ENCODE peak calls at places on chromosomes 1 and 21, in four cellular contexts. J is left ventricle myocardium inferior, W is RWPE1, D is body of pancreas. Q is an unnamed sample.

GRCh38 chr1:17176306-17177061 is 28.4 kb upstream of the PADI1 start:
- DNase-seq in D (no peak), J (no peak), W (no peak), Q (no peak)

GRCh38 chr1:229273507-229274232 is 2.8 kb downstream of the RAB4A start:
- DNase-seq in J (no peak), D (peak), W (no peak), Q (no peak)

GRCh38 chr1:15932612-15933011 is 43.3 kb downstream of the ZBTB17 start:
- DNase-seq in W (no peak), D (no peak), J (no peak), Q (no peak)

GRCh38 chr1:163036661-163037060 is 32.5 kb upstream of the RGS4 start:
- DNase-seq in J (no peak), D (no peak), W (no peak), Q (no peak)

GRCh38 chr1:37410080-37410479 is 64.3 kb upstream of the ZC3H12A start:
- DNase-seq in J (no peak), D (no peak), W (no peak), Q (no peak)

GRCh38 chr1:109370712-109371270 is 26.9 kb downstream of the SORT1 start:
- DNase-seq in D (peak), W (no peak), J (no peak), Q (no peak)

GRCh38 chr1:235006132-235006721 is 122.4 kb downstream of the TOMM20 start:
- DNase-seq in D (no peak), J (no peak), W (no peak), Q (no peak)

GRCh38 chr1:231272173-231272572 is 31.2 kb downstream of the GNPAT start:
- DNase-seq in J (no peak), D (no peak), W (no peak), Q (no peak)

GRCh38 chr1:32372149-32372756 is 9.9 kb downstream of the TSSK3 start:
- DNase-seq in W (no peak), D (no peak), J (no peak), Q (no peak)

GRCh38 chr21:37367758-37368535 is 1.4 kb downstream of the DYRK1A start:
- DNase-seq in J (peak), D (peak), W (no peak), Q (peak)

GRCh38 chr1:80639777-80640533 is 1160.8 kb upstream of the ADGRL2 start:
- DNase-seq in W (no peak), J (no peak), D (no peak), Q (no peak)

GRCh38 chr1:178798232-178798861 is 72.5 kb downstream of the ANGPTL1 start:
- DNase-seq in J (no peak), W (no peak), D (no peak), Q (no peak)

GRCh38 chr1:35369922-35370671 is 101.6 kb downstream of the ZMYM4 start:
- DNase-seq in J (peak), D (peak), W (no peak), Q (no peak)

GRCh38 chr1:223667484-223668182 is 2.1 kb upstream of the CAPN8 start:
- DNase-seq in D (no peak), W (no peak), J (no peak), Q (no peak)

GRCh38 chr1:223669003-223669402 is 3.5 kb upstream of the CAPN8 start:
- DNase-seq in W (no peak), D (no peak), J (no peak), Q (no peak)

GRCh38 chr1:223665592-223666312 is at the start of gene CAPN8:
- DNase-seq in D (peak), W (peak), J (no peak), Q (no peak)

GRCh38 chr1:223674119-223674890 is 8.8 kb upstream of the CAPN8 start:
- DNase-seq in J (no peak), W (no peak), D (no peak), Q (no peak)

GRCh38 chr1:223670458-223671159 is 5.1 kb upstream of the CAPN8 start:
- DNase-seq in W (no peak), D (peak), J (no peak), Q (peak)
- TF ChIP-seq CTCF in W (no peak), D (peak), J (peak), Q (peak)

DNA sequence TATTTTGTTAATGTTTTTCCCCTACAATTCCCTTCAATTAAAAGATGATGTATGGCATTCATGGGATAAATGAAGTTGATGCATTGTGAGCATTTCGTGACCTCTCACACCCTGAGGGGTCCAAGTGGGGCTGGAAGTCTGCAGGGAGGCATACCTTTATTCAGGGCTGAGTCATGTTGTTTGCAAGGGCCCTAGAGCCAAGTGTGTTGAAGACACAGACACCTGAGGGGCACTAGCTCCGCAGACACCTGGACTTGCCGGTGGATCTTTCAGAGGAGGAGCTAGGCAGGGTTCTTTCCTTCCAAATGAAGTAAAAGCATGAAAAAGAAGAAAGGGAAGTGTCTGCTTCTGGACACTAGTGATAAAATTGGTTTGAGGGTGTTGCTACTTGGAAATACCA is 57.0 kb upstream of the RGS7 start:
- DNase-seq in W (no peak), J (no peak), D (no peak), Q (no peak)
- TF ChIP-seq CTCF in W (no peak), J (no peak), D (no peak), Q (no peak)

GRCh38 chr1:165894591-165894990 is 67.2 kb downstream of the UCK2 start:
- DNase-seq in D (no peak), W (no peak), J (no peak), Q (no peak)
- TF ChIP-seq CTCF in D (no peak), W (no peak), J (no peak), Q (no peak)

GRCh38 chr1:1615256-1616044 is at the start of gene MIB2:
- DNase-seq in W (peak), D (peak), J (peak), Q (peak)

GRCh38 chr1:1614204-1614953 is 921 bp upstream of the MIB2 start:
- DNase-seq in J (no peak), D (peak), W (no peak), Q (peak)

GRCh38 chr1:1616045-1616821 is 933 bp downstream of the MIB2 start:
- DNase-seq in J (no peak), D (peak), W (no peak), Q (peak)

GRCh38 chr1:1613509-1614082 is 1.7 kb upstream of the MIB2 start:
- DNase-seq in W (no peak), D (no peak), J (no peak), Q (no peak)

GRCh38 chr1:1614954-1615255 is 395 bp upstream of the MIB2 start:
- DNase-seq in W (no peak), J (no peak), D (no peak), Q (no peak)
- TF ChIP-seq CTCF in W (no peak), J (no peak), D (no peak), Q (no peak)

GRCh38 chr1:203199481-203200058 is 13.1 kb upstream of the CHI3L1 start:
- DNase-seq in D (no peak), J (no peak), W (no peak), Q (no peak)

GRCh38 chr1:203200059-203200553 is 13.6 kb upstream of the CHI3L1 start:
- DNase-seq in W (peak), D (peak), J (no peak), Q (no peak)

GRCh38 chr1:203197625-203198024 is 11.1 kb upstream of the CHI3L1 start:
- DNase-seq in D (no peak), W (no peak), J (no peak), Q (no peak)

GRCh38 chr1:203199002-203199401 is 12.5 kb upstream of the CHI3L1 start:
- DNase-seq in J (no peak), W (no peak), D (no peak), Q (no peak)

DNA sequence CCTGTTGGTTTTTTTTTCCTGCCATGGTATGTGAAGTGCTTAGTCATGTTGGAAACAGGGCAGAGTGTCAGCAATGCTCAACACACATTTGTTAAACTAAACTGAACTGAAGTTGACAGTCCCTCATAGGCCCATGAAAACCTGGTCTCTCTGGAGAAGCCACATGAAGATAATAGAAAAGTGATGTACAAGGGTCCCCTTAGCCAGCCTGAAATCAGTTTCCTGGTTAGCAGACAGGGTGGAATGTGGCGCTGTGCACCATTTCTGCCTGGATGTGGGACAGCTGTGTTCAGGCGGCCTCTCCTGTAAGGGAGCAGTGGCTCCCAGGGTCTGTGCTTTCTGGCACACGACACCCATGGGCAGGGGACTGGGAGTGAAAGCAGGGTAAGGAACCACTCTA is 9.9 kb upstream of the CHI3L1 start:
- DNase-seq in J (no peak), D (no peak), W (no peak), Q (no peak)
- TF ChIP-seq CTCF in J (no peak), D (no peak), W (no peak), Q (no peak)

GRCh38 chr1:156489935-156490293 is 10.7 kb downstream of the MEF2D start:
- DNase-seq in J (no peak), D (no peak), W (no peak), Q (no peak)

GRCh38 chr1:156491151-156491949 is 9.2 kb downstream of the MEF2D start:
- DNase-seq in J (no peak), W (no peak), D (no peak), Q (no peak)

GRCh38 chr1:156492013-156492590 is 8.5 kb downstream of the MEF2D start:
- DNase-seq in D (no peak), W (no peak), J (no peak), Q (no peak)

GRCh38 chr1:156489166-156489934 is 11.2 kb downstream of the MEF2D start:
- DNase-seq in D (peak), W (no peak), J (peak), Q (peak)

DNA sequence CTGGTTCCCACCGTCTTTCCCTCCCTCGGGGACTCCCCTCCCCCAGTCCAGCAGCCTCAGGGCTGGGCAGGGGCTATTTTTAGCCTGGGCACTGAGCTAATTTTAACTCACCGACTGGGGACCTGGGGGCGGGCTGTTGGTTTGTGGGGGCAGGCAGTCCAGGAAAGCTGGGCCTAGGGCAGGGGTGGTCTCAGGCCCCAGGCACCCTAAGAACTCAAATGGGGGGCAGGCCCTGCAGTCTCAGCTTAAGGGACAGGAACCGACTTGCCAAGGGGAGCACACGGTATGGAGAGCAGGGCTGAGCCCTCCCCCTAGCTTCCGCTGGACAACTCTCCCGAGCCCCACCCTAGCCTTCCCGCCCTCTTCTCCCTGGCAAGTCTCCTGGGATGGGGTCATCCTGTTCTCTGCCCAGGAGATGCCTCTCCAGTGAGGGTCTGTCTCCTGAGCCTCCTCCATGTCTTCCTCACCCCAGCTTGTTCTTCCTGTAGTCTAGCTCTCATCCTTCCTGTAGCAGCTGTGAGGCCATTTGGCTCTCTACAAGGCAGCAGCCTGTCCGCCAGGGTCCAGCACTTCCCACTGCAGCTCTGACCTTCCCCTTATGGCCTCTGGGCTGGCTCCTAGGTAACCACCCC is 10.1 kb downstream of the MEF2D start:
- DNase-seq in D (no peak), W (peak), J (peak), Q (peak)
- TF ChIP-seq CTCF in D (no peak), W (no peak), J (peak), Q (peak)

DNA sequence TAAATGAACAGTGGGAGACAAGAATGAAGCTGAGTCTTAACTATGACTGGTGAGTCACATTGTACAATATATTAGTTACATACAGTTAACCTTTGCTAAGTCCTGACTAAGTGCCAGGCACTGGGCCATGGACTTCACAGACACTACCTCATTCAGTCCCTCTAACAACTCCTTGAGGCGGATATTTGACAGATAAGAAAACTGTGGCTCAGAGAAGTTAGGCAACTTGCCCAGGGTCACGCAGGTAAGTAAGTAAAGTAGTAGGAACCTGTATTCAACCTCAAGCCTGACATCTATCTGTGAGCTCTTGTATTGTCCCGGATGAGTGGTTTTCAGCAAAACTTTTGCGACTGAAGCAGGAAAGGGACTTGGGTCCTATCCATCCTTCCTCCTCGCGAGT is 62.1 kb downstream of the GNG12 start:
- DNase-seq in J (no peak), D (peak), W (peak), Q (no peak)
- TF ChIP-seq CTCF in J (no peak), D (no peak), W (no peak), Q (no peak)

GRCh38 chr1:7019510-7019909 is 234.3 kb downstream of the CAMTA1 start:
- DNase-seq in D (no peak), J (no peak), W (no peak), Q (no peak)
- TF ChIP-seq CTCF in D (no peak), J (no peak), W (no peak), Q (no peak)

GRCh38 chr21:43975469-43976098 is 36.5 kb upstream of the TRAPPC10 start:
- DNase-seq in W (peak), D (peak), J (peak), Q (peak)
- TF ChIP-seq CTCF in W (peak), D (peak), J (peak), Q (peak)

Q was measured in nephron progenitor cell.